ENCODE peak calls at places on chromosomes 12 and 14, in eight cellular contexts. One of them, this sample, is unnamed.

GRCh38 chr12:95258146-95258545 is 40.5 kb downstream of the VEZT start:
- DNase-seq in BE2C: no peak
- DNase-seq in substantia nigra: no peak
- DNase-seq in globus pallidus: no peak
- DNase-seq in activated naive CD8-positive, alpha-beta T cell treated with anti-CD3 and anti-CD28 coated beads for 36 hours: no peak
- DNase-seq in AG08395: no peak
- DNase-seq in adipocyte: peak
- DNase-seq in tibial nerve: no peak
- DNase-seq in this sample: no peak

GRCh38 chr14:75297417-75298040 is 18.9 kb downstream of the FOS start:
- DNase-seq in BE2C: no peak
- DNase-seq in substantia nigra: no peak
- DNase-seq in globus pallidus: no peak
- DNase-seq in activated naive CD8-positive, alpha-beta T cell treated with anti-CD3 and anti-CD28 coated beads for 36 hours: no peak
- DNase-seq in AG08395: no peak
- DNase-seq in adipocyte: no peak
- DNase-seq in tibial nerve: no peak
- DNase-seq in this sample: no peak

GRCh38 chr12:131736807-131737484 is 26.1 kb downstream of the SFSWAP start:
- DNase-seq in BE2C: no peak
- DNase-seq in substantia nigra: no peak
- DNase-seq in globus pallidus: no peak
- DNase-seq in activated naive CD8-positive, alpha-beta T cell treated with anti-CD3 and anti-CD28 coated beads for 36 hours: no peak
- DNase-seq in AG08395: no peak
- DNase-seq in adipocyte: peak
- DNase-seq in tibial nerve: no peak
- DNase-seq in this sample: no peak

GRCh38 chr12:100473050-100473715 is 483 bp upstream of the NR1H4 start:
- DNase-seq in BE2C: no peak
- DNase-seq in substantia nigra: no peak
- DNase-seq in globus pallidus: no peak
- DNase-seq in activated naive CD8-positive, alpha-beta T cell treated with anti-CD3 and anti-CD28 coated beads for 36 hours: no peak
- DNase-seq in AG08395: no peak
- DNase-seq in adipocyte: no peak
- DNase-seq in tibial nerve: no peak
- DNase-seq in this sample: no peak

GRCh38 chr12:19021646-19022045 is 107.9 kb upstream of the PLEKHA5 start:
- DNase-seq in BE2C: no peak
- DNase-seq in substantia nigra: no peak
- DNase-seq in globus pallidus: no peak
- DNase-seq in activated naive CD8-positive, alpha-beta T cell treated with anti-CD3 and anti-CD28 coated beads for 36 hours: no peak
- DNase-seq in AG08395: no peak
- DNase-seq in adipocyte: no peak
- DNase-seq in tibial nerve: no peak
- DNase-seq in this sample: no peak

GRCh38 chr14:52078093-52078492 is 9.2 kb upstream of the NID2 start:
- DNase-seq in BE2C: no peak
- DNase-seq in substantia nigra: no peak
- DNase-seq in globus pallidus: no peak
- DNase-seq in activated naive CD8-positive, alpha-beta T cell treated with anti-CD3 and anti-CD28 coated beads for 36 hours: no peak
- DNase-seq in AG08395: no peak
- DNase-seq in adipocyte: peak
- DNase-seq in tibial nerve: no peak
- DNase-seq in this sample: no peak

GRCh38 chr12:116318738-116319050 is 41.2 kb upstream of the MED13L start:
- DNase-seq in BE2C: no peak
- DNase-seq in substantia nigra: no peak
- DNase-seq in globus pallidus: no peak
- DNase-seq in activated naive CD8-positive, alpha-beta T cell treated with anti-CD3 and anti-CD28 coated beads for 36 hours: no peak
- DNase-seq in AG08395: no peak
- DNase-seq in adipocyte: peak
- DNase-seq in tibial nerve: no peak
- DNase-seq in this sample: no peak

GRCh38 chr14:103521438-103521961 is 1.1 kb downstream of the CKB start:
- DNase-seq in BE2C: no peak
- DNase-seq in substantia nigra: no peak
- DNase-seq in globus pallidus: no peak
- DNase-seq in activated naive CD8-positive, alpha-beta T cell treated with anti-CD3 and anti-CD28 coated beads for 36 hours: no peak
- DNase-seq in AG08395: no peak
- DNase-seq in adipocyte: peak
- DNase-seq in tibial nerve: no peak
- DNase-seq in this sample: peak

This sample was measured in dorsolateral prefrontal cortex.